ENCODE peak calls at places on chromosomes 6 and 20, in four cellular contexts. W, I, V and A are unnamed samples.

GRCh38 chr20:63542696-63543095 is 4.9 kb downstream of the SRMS start:
- DNase-seq in W (no peak), I (no peak), V (no peak), A (no peak)

GRCh38 chr6:12354499-12354898 is 64.3 kb downstream of the EDN1 start:
- DNase-seq in W (no peak), I (no peak), V (no peak), A (no peak)

GRCh38 chr6:146153040-146153758 is 124.3 kb downstream of the GRM1 start:
- DNase-seq in W (no peak), I (no peak), V (no peak), A (no peak)

GRCh38 chr6:33974030-33974429 is 170.2 kb upstream of the MLN start:
- DNase-seq in W (no peak), I (no peak), V (no peak), A (no peak)

GRCh38 chr20:9736373-9736772 is 102.5 kb downstream of the PAK5 start:
- DNase-seq in W (no peak), I (no peak), V (no peak), A (no peak)

GRCh38 chr6:93021235-93021909 is 398.0 kb downstream of the EPHA7 start:
- DNase-seq in W (no peak), I (no peak), V (no peak), A (peak; percentile 36)

GRCh38 chr6:155333414-155333813 is 19.1 kb upstream of the TFB1M start:
- DNase-seq in W (no peak), I (no peak), V (no peak), A (no peak)

GRCh38 chr6:31407699-31408098 is 4.3 kb downstream of the MICA start:
- DNase-seq in W (no peak), I (peak; percentile 18), V (no peak), A (no peak)

GRCh38 chr6:150006961-150007464 is 18.3 kb downstream of the RAET1L start:
- DNase-seq in W (no peak), I (no peak), V (no peak), A (peak; percentile 3)

GRCh38 chr20:45823949-45824835 is 2.9 kb downstream of the TNNC2 start:
- DNase-seq in W (peak; percentile 33), I (no peak), V (no peak), A (peak; percentile 9)

GRCh38 chr6:132392292-132392691 is 9.0 kb downstream of the MOXD1 start:
- DNase-seq in W (no peak), I (no peak), V (no peak), A (no peak)

GRCh38 chr6:38443750-38444149 is 196.0 kb downstream of the BTBD9 start:
- DNase-seq in W (no peak), I (no peak), V (no peak), A (no peak)

GRCh38 chr20:24665196-24665595 is 195.8 kb downstream of the SYNDIG1 start:
- DNase-seq in W (no peak), I (no peak), V (peak; percentile 87), A (no peak)

GRCh38 chr20:5222919-5223634 is 93.7 kb downstream of the PROKR2 start:
- DNase-seq in W (peak; percentile 29), I (peak; percentile 30), V (no peak), A (peak; percentile 15)

GRCh38 chr6:54654376-54654775 is 192.2 kb upstream of the FAM83B start:
- DNase-seq in W (no peak), I (no peak), V (no peak), A (no peak)

GRCh38 chr6:155197947-155198346 is 65.9 kb upstream of the CLDN20 start:
- DNase-seq in W (no peak), I (no peak), V (no peak), A (no peak)

GRCh38 chr6:89145461-89145961 is 344 bp upstream of the PM20D2 start:
- DNase-seq in W (no peak), I (no peak), V (no peak), A (peak; percentile 47)

GRCh38 chr20:45111799-45112471 is 3.0 kb downstream of the WFDC5 start:
- DNase-seq in W (no peak), I (no peak), V (no peak), A (no peak)

GRCh38 chr6:158452191-158452590 is 107.7 kb upstream of the TMEM181 start:
- DNase-seq in W (no peak), I (no peak), V (no peak), A (no peak)

GRCh38 chr20:20455945-20456344 is 88.0 kb downstream of the INSM1 start:
- DNase-seq in W (no peak), I (no peak), V (no peak), A (no peak)

GRCh38 chr6:148790817-148791216 is 44.0 kb downstream of the UST start:
- DNase-seq in W (no peak), I (no peak), V (no peak), A (no peak)

GRCh38 chr6:13383280-13384163 is 55.2 kb upstream of the TBC1D7 start:
- DNase-seq in W (no peak), I (no peak), V (peak; percentile 28), A (no peak)

GRCh38 chr6:36224918-36225461 is 28.4 kb downstream of the BRPF3 start:
- DNase-seq in W (no peak), I (no peak), V (no peak), A (no peak)

GRCh38 chr6:137378100-137378390 is 116.1 kb downstream of the OLIG3 start:
- DNase-seq in W (no peak), I (no peak), V (no peak), A (no peak)

GRCh38 chr6:163337958-163338357 is 76.6 kb upstream of the QKI start:
- DNase-seq in W (no peak), I (no peak), V (no peak), A (no peak)

GRCh38 chr20:44295995-44296394 is 15.0 kb downstream of the FITM2 start:
- DNase-seq in W (no peak), I (no peak), V (no peak), A (peak; percentile 75)

GRCh38 chr6:72151742-72152141 is 265.4 kb downstream of the RIMS1 start:
- DNase-seq in W (no peak), I (no peak), V (no peak), A (no peak)

GRCh38 chr6:111113731-111114438 is 26.6 kb downstream of the SLC16A10 start:
- DNase-seq in W (no peak), I (no peak), V (no peak), A (no peak)

GRCh38 chr6:135088818-135089809 is 34.5 kb upstream of the HBS1L start:
- DNase-seq in W (no peak), I (peak; percentile 3), V (no peak), A (no peak)

GRCh38 chr6:108222504-108222903 is 38.3 kb downstream of the SNX3 start:
- DNase-seq in W (no peak), I (peak; percentile 3), V (no peak), A (no peak)

GRCh38 chr6:14348389-14348788 is 230.8 kb downstream of the CD83 start:
- DNase-seq in W (no peak), I (no peak), V (no peak), A (no peak)

GRCh38 chr6:155050311-155050710 is 55.2 kb downstream of the TIAM2 start:
- DNase-seq in W (no peak), I (no peak), V (no peak), A (no peak)

GRCh38 chr20:49951160-49951559 is 15.0 kb downstream of the RNF114 start:
- DNase-seq in W (no peak), I (peak; percentile 48), V (no peak), A (no peak)

GRCh38 chr6:168381726-168382458 is 59.1 kb upstream of the SMOC2 start:
- DNase-seq in W (no peak), I (no peak), V (peak; percentile 74), A (peak; percentile 48)

GRCh38 chr6:42316390-42316970 is 98.8 kb upstream of the MRPS10 start:
- DNase-seq in W (no peak), I (peak; percentile 61), V (no peak), A (no peak)

GRCh38 chr20:50514750-50515149 is 4.6 kb downstream of the PTPN1 start:
- DNase-seq in W (no peak), I (no peak), V (no peak), A (no peak)

GRCh38 chr6:1485678-1486077 is 96.3 kb downstream of the FOXF2 start:
- DNase-seq in W (no peak), I (peak; percentile 42), V (no peak), A (no peak)